ENCODE peak calls at places on chromosomes 16 and 17, in eight cellular contexts. One of them, this sample, is unnamed.

GRCh38 chr16:67995423-67995822 is 3.9 kb downstream of the DPEP2 start:
- DNase-seq in activated CD4-positive, alpha-beta memory T cell treated with anti-CD3 and anti-CD28 coated beads for 36 hours: peak
- DNase-seq in AG10803: no peak
- DNase-seq in stromal cell of bone marrow: no peak
- DNase-seq in T-helper 17 cell: no peak
- DNase-seq in T-cell: no peak
- DNase-seq in left lobe of liver: no peak
- DNase-seq in ovary: no peak
- DNase-seq in this sample: no peak

GRCh38 chr17:81741594-81742452 is 29.7 kb downstream of the SLC25A10 start:
- DNase-seq in activated CD4-positive, alpha-beta memory T cell treated with anti-CD3 and anti-CD28 coated beads for 36 hours: no peak
- DNase-seq in AG10803: no peak
- DNase-seq in stromal cell of bone marrow: no peak
- DNase-seq in T-helper 17 cell: no peak
- DNase-seq in T-cell: no peak
- DNase-seq in left lobe of liver: no peak
- DNase-seq in ovary: no peak
- DNase-seq in this sample: no peak

GRCh38 chr16:3180445-3180878 is 7.5 kb upstream of the OR1F1 start:
- DNase-seq in activated CD4-positive, alpha-beta memory T cell treated with anti-CD3 and anti-CD28 coated beads for 36 hours: peak
- DNase-seq in AG10803: no peak
- DNase-seq in stromal cell of bone marrow: no peak
- DNase-seq in T-helper 17 cell: no peak
- DNase-seq in T-cell: no peak
- DNase-seq in left lobe of liver: no peak
- DNase-seq in ovary: no peak
- DNase-seq in this sample: no peak

GRCh38 chr17:80388175-80388574 is 26.8 kb upstream of the ENDOV start:
- DNase-seq in activated CD4-positive, alpha-beta memory T cell treated with anti-CD3 and anti-CD28 coated beads for 36 hours: no peak
- DNase-seq in AG10803: no peak
- DNase-seq in stromal cell of bone marrow: no peak
- DNase-seq in T-helper 17 cell: no peak
- DNase-seq in T-cell: no peak
- DNase-seq in left lobe of liver: no peak
- DNase-seq in ovary: no peak
- DNase-seq in this sample: no peak

GRCh38 chr16:88762258-88762870 is 22.7 kb downstream of the PIEZO1 start:
- DNase-seq in activated CD4-positive, alpha-beta memory T cell treated with anti-CD3 and anti-CD28 coated beads for 36 hours: no peak
- DNase-seq in AG10803: no peak
- DNase-seq in stromal cell of bone marrow: no peak
- DNase-seq in T-helper 17 cell: no peak
- DNase-seq in T-cell: no peak
- DNase-seq in left lobe of liver: no peak
- DNase-seq in ovary: no peak
- DNase-seq in this sample: no peak

GRCh38 chr17:81256616-81257015 is 17.5 kb downstream of the NDUFAF8 start:
- DNase-seq in activated CD4-positive, alpha-beta memory T cell treated with anti-CD3 and anti-CD28 coated beads for 36 hours: no peak
- DNase-seq in AG10803: peak
- DNase-seq in stromal cell of bone marrow: peak
- DNase-seq in T-helper 17 cell: no peak
- DNase-seq in T-cell: no peak
- DNase-seq in left lobe of liver: no peak
- DNase-seq in ovary: no peak
- DNase-seq in this sample: no peak

GRCh38 chr16:25011891-25012499 is 3.2 kb downstream of the ARHGAP17 start:
- DNase-seq in activated CD4-positive, alpha-beta memory T cell treated with anti-CD3 and anti-CD28 coated beads for 36 hours: no peak
- DNase-seq in AG10803: no peak
- DNase-seq in stromal cell of bone marrow: no peak
- DNase-seq in T-helper 17 cell: no peak
- DNase-seq in T-cell: no peak
- DNase-seq in left lobe of liver: no peak
- DNase-seq in ovary: no peak
- DNase-seq in this sample: peak

GRCh38 chr17:38600906-38601305 is 4.8 kb downstream of the SRCIN1 start:
- DNase-seq in activated CD4-positive, alpha-beta memory T cell treated with anti-CD3 and anti-CD28 coated beads for 36 hours: no peak
- DNase-seq in AG10803: no peak
- DNase-seq in stromal cell of bone marrow: no peak
- DNase-seq in T-helper 17 cell: no peak
- DNase-seq in T-cell: no peak
- DNase-seq in left lobe of liver: no peak
- DNase-seq in ovary: no peak
- DNase-seq in this sample: no peak

GRCh38 chr17:44105941-44106340 is 17.5 kb downstream of the HDAC5 start:
- DNase-seq in activated CD4-positive, alpha-beta memory T cell treated with anti-CD3 and anti-CD28 coated beads for 36 hours: no peak
- DNase-seq in AG10803: no peak
- DNase-seq in stromal cell of bone marrow: no peak
- DNase-seq in T-helper 17 cell: no peak
- DNase-seq in T-cell: no peak
- DNase-seq in left lobe of liver: no peak
- DNase-seq in ovary: no peak
- DNase-seq in this sample: no peak

GRCh38 chr17:79041723-79042420 is 17.9 kb downstream of the C1QTNF1 start:
- DNase-seq in activated CD4-positive, alpha-beta memory T cell treated with anti-CD3 and anti-CD28 coated beads for 36 hours: no peak
- DNase-seq in AG10803: no peak
- DNase-seq in stromal cell of bone marrow: no peak
- DNase-seq in T-helper 17 cell: no peak
- DNase-seq in T-cell: no peak
- DNase-seq in left lobe of liver: no peak
- DNase-seq in ovary: no peak
- DNase-seq in this sample: no peak

GRCh38 chr17:74610108-74610507 is 13.4 kb downstream of the CD300E start:
- DNase-seq in activated CD4-positive, alpha-beta memory T cell treated with anti-CD3 and anti-CD28 coated beads for 36 hours: no peak
- DNase-seq in AG10803: no peak
- DNase-seq in stromal cell of bone marrow: no peak
- DNase-seq in T-helper 17 cell: no peak
- DNase-seq in T-cell: no peak
- DNase-seq in left lobe of liver: no peak
- DNase-seq in ovary: no peak
- DNase-seq in this sample: no peak

GRCh38 chr17:48297825-48298224 is 132.2 kb downstream of the SKAP1 start:
- DNase-seq in activated CD4-positive, alpha-beta memory T cell treated with anti-CD3 and anti-CD28 coated beads for 36 hours: no peak
- DNase-seq in AG10803: no peak
- DNase-seq in stromal cell of bone marrow: no peak
- DNase-seq in T-helper 17 cell: no peak
- DNase-seq in T-cell: no peak
- DNase-seq in left lobe of liver: no peak
- DNase-seq in ovary: no peak
- DNase-seq in this sample: no peak

GRCh38 chr17:1484586-1485310 is 7.7 kb downstream of the MYO1C start:
- DNase-seq in activated CD4-positive, alpha-beta memory T cell treated with anti-CD3 and anti-CD28 coated beads for 36 hours: peak
- DNase-seq in AG10803: no peak
- DNase-seq in stromal cell of bone marrow: no peak
- DNase-seq in T-helper 17 cell: peak
- DNase-seq in T-cell: peak
- DNase-seq in left lobe of liver: no peak
- DNase-seq in ovary: peak
- DNase-seq in this sample: no peak

GRCh38 chr16:71357681-71358080 is 842 bp upstream of the CALB2 start:
- DNase-seq in activated CD4-positive, alpha-beta memory T cell treated with anti-CD3 and anti-CD28 coated beads for 36 hours: no peak
- DNase-seq in AG10803: no peak
- DNase-seq in stromal cell of bone marrow: no peak
- DNase-seq in T-helper 17 cell: no peak
- DNase-seq in T-cell: no peak
- DNase-seq in left lobe of liver: no peak
- DNase-seq in ovary: no peak
- DNase-seq in this sample: peak

GRCh38 chr16:85525464-85526117 is 87.5 kb upstream of the GSE1 start:
- DNase-seq in activated CD4-positive, alpha-beta memory T cell treated with anti-CD3 and anti-CD28 coated beads for 36 hours: no peak
- DNase-seq in AG10803: no peak
- DNase-seq in stromal cell of bone marrow: no peak
- DNase-seq in T-helper 17 cell: no peak
- DNase-seq in T-cell: no peak
- DNase-seq in left lobe of liver: no peak
- DNase-seq in ovary: no peak
- DNase-seq in this sample: no peak

GRCh38 chr17:38511126-38512108 is 83.2 kb downstream of the ARHGAP23 start:
- DNase-seq in activated CD4-positive, alpha-beta memory T cell treated with anti-CD3 and anti-CD28 coated beads for 36 hours: no peak
- DNase-seq in AG10803: peak
- DNase-seq in stromal cell of bone marrow: peak
- DNase-seq in T-helper 17 cell: no peak
- DNase-seq in T-cell: no peak
- DNase-seq in left lobe of liver: no peak
- DNase-seq in ovary: peak
- DNase-seq in this sample: no peak

GRCh38 chr17:72588961-72589360 is 468.1 kb downstream of the SOX9 start:
- DNase-seq in activated CD4-positive, alpha-beta memory T cell treated with anti-CD3 and anti-CD28 coated beads for 36 hours: peak
- DNase-seq in AG10803: no peak
- DNase-seq in stromal cell of bone marrow: no peak
- DNase-seq in T-helper 17 cell: no peak
- DNase-seq in T-cell: no peak
- DNase-seq in left lobe of liver: no peak
- DNase-seq in ovary: no peak
- DNase-seq in this sample: no peak

GRCh38 chr16:69520800-69521602 is 44.8 kb upstream of the NFAT5 start:
- DNase-seq in activated CD4-positive, alpha-beta memory T cell treated with anti-CD3 and anti-CD28 coated beads for 36 hours: peak
- DNase-seq in AG10803: peak
- DNase-seq in stromal cell of bone marrow: no peak
- DNase-seq in T-helper 17 cell: no peak
- DNase-seq in T-cell: no peak
- DNase-seq in left lobe of liver: no peak
- DNase-seq in ovary: no peak
- DNase-seq in this sample: no peak

GRCh38 chr16:592518-593306 is 2.8 kb downstream of the RAB40C start:
- DNase-seq in activated CD4-positive, alpha-beta memory T cell treated with anti-CD3 and anti-CD28 coated beads for 36 hours: no peak
- DNase-seq in AG10803: peak
- DNase-seq in stromal cell of bone marrow: no peak
- DNase-seq in T-helper 17 cell: no peak
- DNase-seq in T-cell: no peak
- DNase-seq in left lobe of liver: peak
- DNase-seq in ovary: no peak
- DNase-seq in this sample: peak

GRCh38 chr17:10198509-10199249 is at the start of gene GAS7:
- DNase-seq in activated CD4-positive, alpha-beta memory T cell treated with anti-CD3 and anti-CD28 coated beads for 36 hours: peak
- DNase-seq in AG10803: no peak
- DNase-seq in stromal cell of bone marrow: no peak
- DNase-seq in T-helper 17 cell: no peak
- DNase-seq in T-cell: peak
- DNase-seq in left lobe of liver: peak
- DNase-seq in ovary: peak
- DNase-seq in this sample: no peak

GRCh38 chr16:27379919-27380318 is 22.1 kb upstream of the IL21R start:
- DNase-seq in activated CD4-positive, alpha-beta memory T cell treated with anti-CD3 and anti-CD28 coated beads for 36 hours: no peak
- DNase-seq in AG10803: no peak
- DNase-seq in stromal cell of bone marrow: no peak
- DNase-seq in T-helper 17 cell: no peak
- DNase-seq in T-cell: no peak
- DNase-seq in left lobe of liver: peak
- DNase-seq in ovary: no peak
- DNase-seq in this sample: no peak

GRCh38 chr16:86354641-86355040 is 155.7 kb upstream of the FOXF1 start:
- DNase-seq in activated CD4-positive, alpha-beta memory T cell treated with anti-CD3 and anti-CD28 coated beads for 36 hours: no peak
- DNase-seq in AG10803: peak
- DNase-seq in stromal cell of bone marrow: no peak
- DNase-seq in T-helper 17 cell: no peak
- DNase-seq in T-cell: no peak
- DNase-seq in left lobe of liver: no peak
- DNase-seq in ovary: no peak
- DNase-seq in this sample: no peak

GRCh38 chr16:86611517-86611840 is 33.1 kb downstream of the FOXL1 start:
- DNase-seq in activated CD4-positive, alpha-beta memory T cell treated with anti-CD3 and anti-CD28 coated beads for 36 hours: no peak
- DNase-seq in AG10803: peak
- DNase-seq in stromal cell of bone marrow: peak
- DNase-seq in T-helper 17 cell: no peak
- DNase-seq in T-cell: no peak
- DNase-seq in left lobe of liver: no peak
- DNase-seq in ovary: no peak
- DNase-seq in this sample: peak

GRCh38 chr16:85310868-85311585 is 198.8 kb upstream of the CIBAR2 start:
- DNase-seq in activated CD4-positive, alpha-beta memory T cell treated with anti-CD3 and anti-CD28 coated beads for 36 hours: peak
- DNase-seq in AG10803: no peak
- DNase-seq in stromal cell of bone marrow: no peak
- DNase-seq in T-helper 17 cell: no peak
- DNase-seq in T-cell: peak
- DNase-seq in left lobe of liver: no peak
- DNase-seq in ovary: no peak
- DNase-seq in this sample: peak

GRCh38 chr17:78967782-78968362 is 11.9 kb downstream of the LGALS3BP start:
- DNase-seq in activated CD4-positive, alpha-beta memory T cell treated with anti-CD3 and anti-CD28 coated beads for 36 hours: no peak
- DNase-seq in AG10803: no peak
- DNase-seq in stromal cell of bone marrow: no peak
- DNase-seq in T-helper 17 cell: no peak
- DNase-seq in T-cell: no peak
- DNase-seq in left lobe of liver: no peak
- DNase-seq in ovary: no peak
- DNase-seq in this sample: no peak

GRCh38 chr17:4156750-4157381 is 13.9 kb downstream of the CYB5D2 start:
- DNase-seq in activated CD4-positive, alpha-beta memory T cell treated with anti-CD3 and anti-CD28 coated beads for 36 hours: no peak
- DNase-seq in AG10803: no peak
- DNase-seq in stromal cell of bone marrow: no peak
- DNase-seq in T-helper 17 cell: no peak
- DNase-seq in T-cell: no peak
- DNase-seq in left lobe of liver: no peak
- DNase-seq in ovary: no peak
- DNase-seq in this sample: no peak

GRCh38 chr17:41705271-41705991 is 6.7 kb upstream of the GAST start:
- DNase-seq in activated CD4-positive, alpha-beta memory T cell treated with anti-CD3 and anti-CD28 coated beads for 36 hours: no peak
- DNase-seq in AG10803: peak
- DNase-seq in stromal cell of bone marrow: peak
- DNase-seq in T-helper 17 cell: no peak
- DNase-seq in T-cell: no peak
- DNase-seq in left lobe of liver: no peak
- DNase-seq in ovary: peak
- DNase-seq in this sample: peak

GRCh38 chr16:68005786-68006286 is 6.6 kb upstream of the DPEP2 start:
- DNase-seq in activated CD4-positive, alpha-beta memory T cell treated with anti-CD3 and anti-CD28 coated beads for 36 hours: peak
- DNase-seq in AG10803: no peak
- DNase-seq in stromal cell of bone marrow: no peak
- DNase-seq in T-helper 17 cell: no peak
- DNase-seq in T-cell: peak
- DNase-seq in left lobe of liver: no peak
- DNase-seq in ovary: no peak
- DNase-seq in this sample: peak

GRCh38 chr17:43650471-43650870 is 11.3 kb downstream of the MEOX1 start:
- DNase-seq in activated CD4-positive, alpha-beta memory T cell treated with anti-CD3 and anti-CD28 coated beads for 36 hours: no peak
- DNase-seq in AG10803: no peak
- DNase-seq in stromal cell of bone marrow: no peak
- DNase-seq in T-helper 17 cell: no peak
- DNase-seq in T-cell: no peak
- DNase-seq in left lobe of liver: no peak
- DNase-seq in ovary: no peak
- DNase-seq in this sample: no peak